ENCODE peak calls at places on chromosome 4, in six cellular contexts. F is mesenchymal stem cell, J is H1, T is IMR-90, B is H9, W is neuronal stem cell. L is an unnamed sample. For H3K4me1, the result is how much of the 10 kb centered on the place peaks cover.

GRCh38 chr4:41204400-41204978 is 9.9 kb downstream of the APBB2 start:
- DNase-seq in T (peak), B (no peak), W (no peak), J (no peak), F (peak), L (peak)

GRCh38 chr4:172489896-172490295 is 676.7 kb downstream of the GALNTL6 start:
- DNase-seq in J (no peak), T (no peak), W (no peak), B (no peak), F (no peak), L (no peak)

GRCh38 chr4:88775529-88775928 is 77.9 kb upstream of the NAP1L5 start:
- DNase-seq in T (no peak), F (no peak), J (no peak), B (no peak), W (no peak), L (no peak)

GRCh38 chr4:140237616-140238352 is 83.8 kb upstream of the MAML3 start:
- DNase-seq in W (peak), F (peak), J (peak), T (peak), B (peak), L (peak)

GRCh38 chr4:30912098-30912719 is 192.0 kb downstream of the PCDH7 start:
- DNase-seq in F (peak), W (no peak), J (no peak), B (no peak), T (peak), L (no peak)

GRCh38 chr4:16745887-16746286 is 152.6 kb downstream of the LDB2 start:
- DNase-seq in W (no peak), B (no peak), F (no peak), J (no peak), T (no peak), L (no peak)

GRCh38 chr4:15601862-15602261 is 53.3 kb downstream of the FBXL5 start:
- DNase-seq in J (no peak), T (no peak), W (no peak), F (no peak), B (no peak), L (no peak)

GRCh38 chr4:6104541-6105130 is 86.4 kb upstream of the C4orf50 start:
- DNase-seq in W (no peak), F (no peak), T (no peak), J (no peak), B (no peak), L (peak)

GRCh38 chr4:101604976-101605375 is 185.6 kb upstream of the BANK1 start:
- DNase-seq in W (no peak), J (no peak), B (no peak), F (no peak), T (no peak), L (no peak)

GRCh38 chr4:656651-657337 is 17.3 kb downstream of the ATP5ME start:
- DNase-seq in W (no peak), F (no peak), J (no peak), B (no peak), T (no peak), L (no peak)

GRCh38 chr4:32145987-32146386 is 1425.8 kb downstream of the PCDH7 start:
- DNase-seq in W (no peak), F (no peak), J (no peak), T (no peak), B (peak), L (peak)

GRCh38 chr4:71860643-71861042 is 76.8 kb upstream of the GC start:
- DNase-seq in T (no peak), B (no peak), F (peak), W (peak), J (no peak), L (peak)

GRCh38 chr4:158666892-158667291 is 4.8 kb downstream of the C4orf46 start:
- DNase-seq in W (no peak), F (no peak), B (no peak), J (no peak), T (no peak), L (no peak)

GRCh38 chr4:88900432-88900831 is 156.6 kb downstream of the FAM13A start:
- DNase-seq in W (no peak), T (peak), J (no peak), F (peak), B (no peak), L (no peak)

GRCh38 chr4:151276787-151277557 is at the start of gene PRSS48:
- DNase-seq in T (peak), B (peak), J (peak), W (peak), F (peak), L (peak)

GRCh38 chr4:8739820-8740665 is 131.6 kb downstream of the HMX1 start:
- DNase-seq in J (no peak), T (no peak), W (no peak), F (no peak), B (peak), L (peak)

GRCh38 chr4:128775916-128776315 is 33.6 kb upstream of the JADE1 start:
- DNase-seq in W (no peak), T (no peak), J (no peak), B (no peak), F (no peak), L (peak)

GRCh38 chr4:37243722-37244582 is 591 bp upstream of the NWD2 start:
- DNase-seq in F (peak), T (no peak), J (peak), B (peak), W (peak), L (peak)

GRCh38 chr4:74555843-74556242 is 110.9 kb downstream of the AREG start:
- DNase-seq in T (no peak), B (no peak), W (no peak), J (no peak), F (no peak), L (no peak)

GRCh38 chr4:40200881-40201797 is 4.3 kb downstream of the RHOH start:
- DNase-seq in B (no peak), J (no peak), W (no peak), T (peak), F (peak), L (no peak)

GRCh38 chr4:150119492-150119891 is 41.2 kb downstream of the DCLK2 start:
- DNase-seq in T (peak), B (no peak), F (peak), W (no peak), J (no peak), L (peak)

GRCh38 chr4:6582889-6583504 is 8.0 kb downstream of the MAN2B2 start:
- DNase-seq in T (peak), F (peak), J (no peak), B (no peak), W (no peak), L (peak)

GRCh38 chr4:70833701-70834100 is 6.0 kb downstream of the GRSF1 start:
- DNase-seq in W (no peak), T (peak), F (no peak), B (no peak), J (no peak), L (no peak)

GRCh38 chr4:88457307-88458090 is 580 bp downstream of the HERC5 start:
- DNase-seq in B (peak), W (peak), T (no peak), F (peak), J (no peak), L (peak)

GRCh38 chr4:98908182-98908581 is 20.8 kb downstream of the EIF4E start:
- DNase-seq in T (peak), F (no peak), B (no peak), W (no peak), J (no peak), L (no peak)

GRCh38 chr4:4245172-4245571 is 2.9 kb downstream of the TMEM128 start:
- DNase-seq in W (no peak), B (no peak), F (no peak), T (no peak), J (no peak), L (no peak)

GRCh38 chr4:144666539-144667175 is 20.7 kb downstream of the HHIP start:
- DNase-seq in B (no peak), J (no peak), F (peak), T (peak), W (no peak), L (peak)

GRCh38 chr4:120918788-120919187 is 3.7 kb downstream of the PRDM5 start:
- DNase-seq in J (no peak), T (peak), B (no peak), F (no peak), W (no peak), L (peak)

GRCh38 chr4:17447675-17448298 is 64.1 kb downstream of the QDPR start:
- DNase-seq in J (no peak), W (peak), F (peak), T (peak), B (peak), L (peak)

GRCh38 chr4:42750091-42750490 is 93.2 kb upstream of the ATP8A1 start:
- DNase-seq in T (no peak), J (no peak), B (no peak), F (no peak), W (no peak), L (peak)

GRCh38 chr4:808860-809570 is 16.9 kb downstream of the CPLX1 start:
- DNase-seq in F (no peak), J (no peak), W (no peak), T (no peak), B (no peak), L (no peak)

GRCh38 chr4:151114986-151115385 is 15.6 kb downstream of the RPS3A start:
- DNase-seq in W (no peak), T (peak), J (no peak), B (no peak), F (no peak), L (no peak)

GRCh38 chr4:56627375-56627774 is 53.7 kb downstream of the HOPX start:
- DNase-seq in T (no peak), W (no peak), F (no peak), B (no peak), J (no peak), L (no peak)
- H3K4me1 ChIP-seq in T (under half), W (under half), F (under half), B (under half), J (under half), L (under half)

DNA sequence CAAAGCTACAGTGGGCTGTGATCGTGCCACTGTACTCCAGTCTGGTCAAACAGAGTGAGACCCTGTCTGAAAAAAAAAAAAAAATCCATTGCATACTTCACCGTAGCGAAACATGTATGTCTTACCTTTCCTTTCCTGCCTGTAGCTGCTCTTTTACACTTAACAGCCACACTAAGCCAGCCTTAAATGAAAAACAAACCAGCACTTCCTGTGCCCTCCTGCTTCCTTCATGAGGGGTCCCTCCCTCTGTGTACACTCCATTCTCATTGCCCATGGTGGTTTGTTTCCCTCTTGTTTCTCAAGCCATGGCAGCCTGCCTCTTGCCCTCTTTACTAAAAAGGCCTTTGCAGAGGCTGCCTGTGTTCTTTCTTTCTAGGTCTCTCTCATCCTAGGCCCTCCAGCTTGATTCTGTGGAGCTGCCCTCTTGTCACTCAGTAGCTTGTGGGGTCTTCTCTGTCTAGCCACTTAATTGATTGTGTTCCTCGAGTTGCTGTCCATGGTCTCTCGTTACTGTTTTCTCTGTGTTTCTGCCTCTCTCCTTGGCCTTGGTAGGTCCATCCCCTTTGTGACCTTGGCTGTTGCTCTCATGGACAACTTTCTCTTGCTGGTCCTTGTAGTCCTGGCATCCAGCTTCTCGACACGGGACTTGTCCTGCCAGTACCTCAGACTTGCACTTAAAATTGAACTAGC is 52.1 kb upstream of the MSANTD1 start:
- DNase-seq in F (no peak), B (no peak), J (no peak), T (no peak), W (no peak), L (no peak)
- H4K8ac ChIP-seq in F (no peak), B (no peak), J (no peak), T (no peak), W (no peak), L (no peak)

DNA sequence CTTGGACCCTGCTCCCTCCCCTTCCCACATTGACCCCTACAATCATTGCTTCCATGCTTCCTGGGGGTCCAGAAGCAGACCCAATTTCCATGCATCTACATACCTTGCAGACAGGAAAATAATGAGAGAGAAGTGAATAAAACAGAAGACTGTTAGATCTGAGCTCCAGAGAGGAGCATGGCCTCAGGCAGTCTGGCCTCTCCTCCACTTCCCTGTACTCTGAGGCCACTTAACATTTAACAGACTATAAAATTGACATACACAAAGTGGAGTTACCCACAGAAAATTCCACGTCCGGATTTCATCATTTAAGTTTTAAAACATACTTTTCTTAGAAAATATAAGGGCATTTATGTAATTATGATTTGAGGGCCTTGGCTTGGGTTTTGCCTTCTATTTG is 2.1 kb upstream of the PRSS12 start:
- DNase-seq in W (no peak), B (no peak), J (no peak), T (no peak), F (no peak), L (no peak)
- H2BK5ac ChIP-seq in W (no peak), B (no peak), J (no peak), T (no peak), F (no peak), L (no peak)

DNA sequence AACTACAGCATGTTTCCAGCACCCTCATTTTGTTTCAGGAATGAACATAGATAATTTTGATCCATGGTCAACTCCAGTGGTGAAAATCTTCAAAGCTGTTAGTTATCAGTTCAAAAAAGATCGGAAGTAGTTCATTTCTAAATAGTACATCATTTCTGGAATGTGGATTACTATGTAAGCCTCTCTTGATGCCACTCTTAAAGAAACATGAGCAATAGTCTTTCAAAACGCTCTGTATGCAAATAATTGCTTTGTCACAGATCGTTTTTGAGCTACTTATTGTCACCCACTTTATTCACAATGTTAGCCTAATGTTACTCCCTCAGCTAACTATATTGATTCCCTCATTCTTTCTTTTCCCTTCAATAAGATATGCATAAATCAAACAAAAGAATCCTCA is 65.7 kb downstream of the NEIL3 start:
- DNase-seq in J (no peak), T (peak), W (no peak), F (no peak), B (no peak), L (no peak)
- H3K4me1 ChIP-seq in J (under half), T (under half), W (under half), F (under half), B (under half), L (under half)

GRCh38 chr4:113979157-113979972 is at the start of gene ARSJ:
- DNase-seq in B (peak), W (peak), F (peak), T (peak), J (peak), L (peak)
- H4K8ac ChIP-seq in B (no peak), W (no peak), F (peak), T (peak), J (peak), L (no peak)

L was measured in mesendoderm.